ENCODE peak calls at places on chromosome 1, in seven cellular contexts. One of them, this sample, is unnamed.

GRCh38 chr1:77889671-77890070 is 1.2 kb downstream of the NEXN start:
- ATAC-seq in K562: no peak
- ATAC-seq in HCT116: peak; percentile 47
- ATAC-seq in HepG2: no peak
- ATAC-seq in Panc1: peak; percentile 43
- ATAC-seq in upper lobe of left lung: no peak
- ATAC-seq in GM23338: no peak
- ATAC-seq in this sample: peak; percentile 35

GRCh38 chr1:19619697-19620384 is 24.3 kb upstream of the NBL1 start:
- ATAC-seq in Panc1: no peak
- ATAC-seq in K562: no peak
- ATAC-seq in HCT116: no peak
- ATAC-seq in HepG2: peak; percentile 98
- ATAC-seq in upper lobe of left lung: no peak
- ATAC-seq in GM23338: peak; percentile 89
- ATAC-seq in this sample: no peak

GRCh38 chr1:20358761-20359263 is 68.1 kb downstream of the VWA5B1 start:
- ATAC-seq in upper lobe of left lung: peak; percentile 52
- ATAC-seq in GM23338: peak; percentile 37
- ATAC-seq in Panc1: no peak
- ATAC-seq in K562: no peak
- ATAC-seq in HCT116: peak; percentile 59
- ATAC-seq in HepG2: peak; percentile 95
- ATAC-seq in this sample: peak; percentile 63

GRCh38 chr1:100448371-100448770 is 89.6 kb upstream of the GPR88 start:
- ATAC-seq in GM23338: no peak
- ATAC-seq in Panc1: no peak
- ATAC-seq in HepG2: no peak
- ATAC-seq in upper lobe of left lung: no peak
- ATAC-seq in HCT116: no peak
- ATAC-seq in K562: no peak
- ATAC-seq in this sample: no peak

GRCh38 chr1:150207278-150207971 is 28.5 kb downstream of the ANP32E start:
- ATAC-seq in HCT116: no peak
- ATAC-seq in upper lobe of left lung: no peak
- ATAC-seq in GM23338: no peak
- ATAC-seq in HepG2: no peak
- ATAC-seq in Panc1: no peak
- ATAC-seq in K562: no peak
- ATAC-seq in this sample: no peak

GRCh38 chr1:215081566-215082531 is 688 bp upstream of the KCNK2 start:
- ATAC-seq in HepG2: peak; percentile 41
- ATAC-seq in HCT116: no peak
- ATAC-seq in upper lobe of left lung: peak; percentile 56
- ATAC-seq in K562: no peak
- ATAC-seq in Panc1: peak; percentile 57
- ATAC-seq in GM23338: peak; percentile 60
- ATAC-seq in this sample: peak; percentile 12

GRCh38 chr1:201126832-201127754 is at the start of gene ASCL5:
- ATAC-seq in K562: peak; percentile 18
- ATAC-seq in HepG2: peak; percentile 91
- ATAC-seq in Panc1: peak; percentile 84
- ATAC-seq in GM23338: peak; percentile 91
- ATAC-seq in upper lobe of left lung: peak; percentile 29
- ATAC-seq in HCT116: peak; percentile 88
- ATAC-seq in this sample: no peak

GRCh38 chr1:172883844-172884243 is 166.9 kb downstream of the TNFSF18 start:
- ATAC-seq in upper lobe of left lung: no peak
- ATAC-seq in GM23338: no peak
- ATAC-seq in K562: no peak
- ATAC-seq in HCT116: no peak
- ATAC-seq in HepG2: no peak
- ATAC-seq in Panc1: no peak
- ATAC-seq in this sample: no peak

DNA sequence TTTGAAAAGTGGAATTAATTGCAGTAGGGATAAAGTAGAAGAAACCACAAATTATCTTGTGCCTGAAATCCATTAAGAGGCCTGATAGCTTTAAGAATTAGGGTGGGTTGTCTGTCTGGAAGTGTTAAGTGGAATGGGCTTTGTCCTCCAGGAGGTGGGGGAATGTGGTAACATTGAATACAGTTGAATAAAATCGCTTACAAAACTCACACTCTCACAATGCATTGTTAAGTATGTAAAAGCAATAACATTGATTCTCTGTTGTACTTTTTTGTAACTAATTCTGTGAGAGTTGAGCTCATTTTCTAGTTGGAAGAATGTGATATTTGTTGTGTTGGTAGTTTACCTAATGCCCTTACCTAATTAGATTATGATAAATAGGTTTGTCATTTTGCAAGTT is 12.1 kb downstream of the TARDBP start:
- ATAC-seq in GM23338: no peak
- ATAC-seq in Panc1: no peak
- ATAC-seq in HCT116: no peak
- ATAC-seq in upper lobe of left lung: no peak
- ATAC-seq in HepG2: no peak
- ATAC-seq in K562: no peak
- ATAC-seq in this sample: no peak
- TF ChIP-seq POLR2AphosphoS5 in GM23338: no peak
- TF ChIP-seq POLR2AphosphoS5 in Panc1: no peak
- TF ChIP-seq POLR2AphosphoS5 in HCT116: no peak
- TF ChIP-seq POLR2AphosphoS5 in upper lobe of left lung: no peak
- TF ChIP-seq POLR2AphosphoS5 in HepG2: no peak
- TF ChIP-seq POLR2AphosphoS5 in K562: no peak
- TF ChIP-seq POLR2AphosphoS5 in this sample: no peak

DNA sequence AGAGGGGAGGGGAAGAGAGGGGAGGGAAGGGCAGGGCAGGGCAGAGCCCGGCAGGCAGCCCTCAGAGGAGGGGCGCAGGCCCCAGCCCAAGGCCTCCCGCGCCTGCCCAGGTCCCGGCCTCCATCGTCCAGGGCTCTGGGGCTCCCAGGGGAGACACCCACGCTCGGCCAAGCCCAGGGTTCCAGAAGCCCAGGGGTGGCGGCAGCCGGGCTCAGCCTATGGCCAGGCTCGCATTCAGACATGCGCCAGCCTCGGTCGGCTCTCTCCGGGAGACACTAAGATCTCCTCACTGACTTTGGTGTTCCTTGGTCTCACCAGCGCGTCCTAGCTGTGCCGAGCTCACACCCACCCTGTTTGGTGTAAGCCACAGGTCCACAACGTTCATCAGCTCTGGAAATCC is 7.1 kb upstream of the ANKRD65 start:
- ATAC-seq in upper lobe of left lung: no peak
- ATAC-seq in HepG2: no peak
- ATAC-seq in Panc1: no peak
- ATAC-seq in GM23338: no peak
- ATAC-seq in K562: no peak
- ATAC-seq in HCT116: no peak
- ATAC-seq in this sample: no peak
- H3K4me1 ChIP-seq in upper lobe of left lung: peaks cover 40% of the 10 kb centered on the region
- H3K4me1 ChIP-seq in HepG2: peaks cover 50% of the 10 kb centered on the region
- H3K4me1 ChIP-seq in Panc1: peaks cover 52% of the 10 kb centered on the region
- H3K4me1 ChIP-seq in GM23338: peaks cover 35% of the 10 kb centered on the region
- H3K4me1 ChIP-seq in K562: peaks cover 63% of the 10 kb centered on the region
- H3K4me1 ChIP-seq in HCT116: peaks cover 56% of the 10 kb centered on the region
- H3K4me1 ChIP-seq in this sample: peaks cover 72% of the 10 kb centered on the region

DNA sequence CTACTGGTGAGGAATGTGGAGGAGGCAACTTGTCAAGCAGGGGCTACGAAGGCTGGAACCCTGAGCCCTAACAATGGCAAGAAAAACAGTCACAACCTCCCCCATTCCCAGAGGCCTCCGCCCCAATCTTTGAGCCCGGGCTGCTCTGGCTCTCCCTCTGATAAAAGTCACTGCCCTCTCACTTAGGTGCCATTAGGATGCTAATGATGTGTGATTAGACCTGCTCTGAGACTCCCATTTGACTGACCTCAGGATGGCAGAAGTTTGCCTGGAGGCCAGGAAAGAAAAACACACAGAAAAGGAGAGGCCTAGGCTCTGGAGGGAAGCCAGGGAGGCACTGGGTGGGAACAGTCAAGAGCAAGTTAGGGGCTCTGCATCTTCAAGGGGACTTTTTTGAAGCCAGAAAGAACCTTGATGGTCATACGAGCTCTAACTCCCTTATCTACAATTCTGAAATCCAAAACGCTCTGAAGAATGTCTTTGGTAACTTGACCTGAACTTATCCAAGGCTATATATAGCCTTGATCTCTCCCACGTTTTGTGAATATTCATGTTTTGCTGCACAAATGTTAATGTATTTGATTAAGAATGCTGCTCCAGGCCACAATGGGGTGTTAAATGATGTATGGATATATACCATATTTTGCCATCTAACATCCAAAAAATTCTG is 98.9 kb downstream of the TRABD2B start:
- ATAC-seq in HCT116: no peak
- ATAC-seq in GM23338: peak; percentile 82
- ATAC-seq in Panc1: no peak
- ATAC-seq in K562: no peak
- ATAC-seq in upper lobe of left lung: no peak
- ATAC-seq in HepG2: no peak
- ATAC-seq in this sample: no peak
- H3K4me3 ChIP-seq in HCT116: no peak overlapping the region
- H3K4me3 ChIP-seq in GM23338: no peak overlapping the region
- H3K4me3 ChIP-seq in Panc1: no peak overlapping the region
- H3K4me3 ChIP-seq in K562: no peak overlapping the region
- H3K4me3 ChIP-seq in upper lobe of left lung: no peak overlapping the region
- H3K4me3 ChIP-seq in HepG2: no peak overlapping the region
- H3K4me3 ChIP-seq in this sample: no peak overlapping the region

GRCh38 chr1:35887508-35887907 is 4.5 kb downstream of the AGO1 start:
- ATAC-seq in K562: peak; percentile 0
- ATAC-seq in GM23338: no peak
- ATAC-seq in HCT116: no peak
- ATAC-seq in HepG2: no peak
- ATAC-seq in Panc1: no peak
- ATAC-seq in upper lobe of left lung: no peak
- ATAC-seq in this sample: no peak
- TF ChIP-seq POLR2AphosphoS5 in K562: no peak
- TF ChIP-seq POLR2AphosphoS5 in GM23338: no peak
- TF ChIP-seq POLR2AphosphoS5 in HCT116: no peak
- TF ChIP-seq POLR2AphosphoS5 in HepG2: no peak
- TF ChIP-seq POLR2AphosphoS5 in Panc1: no peak
- TF ChIP-seq POLR2AphosphoS5 in upper lobe of left lung: no peak
- TF ChIP-seq POLR2AphosphoS5 in this sample: no peak

GRCh38 chr1:116478621-116479020 is 92.2 kb downstream of the CD58 start:
- ATAC-seq in HCT116: no peak
- ATAC-seq in HepG2: no peak
- ATAC-seq in upper lobe of left lung: no peak
- ATAC-seq in Panc1: no peak
- ATAC-seq in K562: no peak
- ATAC-seq in GM23338: peak; percentile 38
- ATAC-seq in this sample: no peak
- H3K4me1 ChIP-seq in HCT116: no peaks in the 10 kb centered on the region
- H3K4me1 ChIP-seq in HepG2: peaks cover 99% of the 10 kb centered on the region
- H3K4me1 ChIP-seq in upper lobe of left lung: peaks cover 3% of the 10 kb centered on the region
- H3K4me1 ChIP-seq in Panc1: no peaks in the 10 kb centered on the region
- H3K4me1 ChIP-seq in K562: peaks cover 21% of the 10 kb centered on the region
- H3K4me1 ChIP-seq in GM23338: peaks cover 16% of the 10 kb centered on the region
- H3K4me1 ChIP-seq in this sample: no peaks in the 10 kb centered on the region

GRCh38 chr1:2935766-2936390 is 85.4 kb upstream of the ACTRT2 start:
- ATAC-seq in HepG2: no peak
- ATAC-seq in K562: no peak
- ATAC-seq in Panc1: no peak
- ATAC-seq in GM23338: no peak
- ATAC-seq in HCT116: no peak
- ATAC-seq in upper lobe of left lung: no peak
- ATAC-seq in this sample: no peak
- H3K4me3 ChIP-seq in HepG2: no peak overlapping the region
- H3K4me3 ChIP-seq in K562: no peak overlapping the region
- H3K4me3 ChIP-seq in Panc1: no peak overlapping the region
- H3K4me3 ChIP-seq in GM23338: no peak overlapping the region
- H3K4me3 ChIP-seq in HCT116: no peak overlapping the region
- H3K4me3 ChIP-seq in upper lobe of left lung: no peak overlapping the region
- H3K4me3 ChIP-seq in this sample: no peak overlapping the region